ENCODE peak calls at places on chromosomes 1 and 21, in five cellular contexts. One of them, this sample, is unnamed.

GRCh38 chr1:32122141-32122540 is 14.3 kb downstream of the KPNA6 start:
- DNase-seq in RPMI8226: no peak
- DNase-seq in left ventricle myocardium superior: no peak
- DNase-seq in stimulated activated CD8-positive, alpha-beta memory T cell treated with anti-CD3 and anti-CD28 coated beads, Interleukin-15, amount 100 ng/mL, for 4 hours: no peak
- DNase-seq in AG04450: no peak
- DNase-seq in this sample: no peak

GRCh38 chr1:10257851-10258250 is 47.5 kb downstream of the KIF1B start:
- DNase-seq in stimulated activated CD8-positive, alpha-beta memory T cell treated with anti-CD3 and anti-CD28 coated beads, Interleukin-15, amount 100 ng/mL, for 4 hours: no peak
- DNase-seq in RPMI8226: no peak
- DNase-seq in left ventricle myocardium superior: no peak
- DNase-seq in AG04450: no peak
- DNase-seq in this sample: no peak

GRCh38 chr1:208238710-208239517 is 5.3 kb downstream of the PLXNA2 start:
- DNase-seq in stimulated activated CD8-positive, alpha-beta memory T cell treated with anti-CD3 and anti-CD28 coated beads, Interleukin-15, amount 100 ng/mL, for 4 hours: no peak
- DNase-seq in RPMI8226: peak; percentile 71
- DNase-seq in AG04450: no peak
- DNase-seq in left ventricle myocardium superior: peak; percentile 34
- DNase-seq in this sample: peak; percentile 45

GRCh38 chr1:44405804-44406743 is 1.0 kb downstream of the RNF220 start:
- DNase-seq in left ventricle myocardium superior: peak; percentile 39
- DNase-seq in AG04450: no peak
- DNase-seq in RPMI8226: no peak
- DNase-seq in stimulated activated CD8-positive, alpha-beta memory T cell treated with anti-CD3 and anti-CD28 coated beads, Interleukin-15, amount 100 ng/mL, for 4 hours: no peak
- DNase-seq in this sample: no peak

GRCh38 chr1:96980448-96980847 is 258.9 kb downstream of the PTBP2 start:
- DNase-seq in left ventricle myocardium superior: no peak
- DNase-seq in AG04450: no peak
- DNase-seq in stimulated activated CD8-positive, alpha-beta memory T cell treated with anti-CD3 and anti-CD28 coated beads, Interleukin-15, amount 100 ng/mL, for 4 hours: no peak
- DNase-seq in RPMI8226: no peak
- DNase-seq in this sample: no peak

GRCh38 chr1:108692724-108693655 is 880 bp downstream of the PRPF38B start:
- DNase-seq in stimulated activated CD8-positive, alpha-beta memory T cell treated with anti-CD3 and anti-CD28 coated beads, Interleukin-15, amount 100 ng/mL, for 4 hours: no peak
- DNase-seq in AG04450: peak; percentile 8
- DNase-seq in RPMI8226: peak; percentile 61
- DNase-seq in left ventricle myocardium superior: peak; percentile 42
- DNase-seq in this sample: peak; percentile 76

GRCh38 chr21:43679951-43680350 is 20.6 kb downstream of the RRP1B start:
- DNase-seq in stimulated activated CD8-positive, alpha-beta memory T cell treated with anti-CD3 and anti-CD28 coated beads, Interleukin-15, amount 100 ng/mL, for 4 hours: no peak
- DNase-seq in left ventricle myocardium superior: no peak
- DNase-seq in AG04450: no peak
- DNase-seq in RPMI8226: no peak
- DNase-seq in this sample: no peak

GRCh38 chr1:234369784-234370183 is 3.5 kb upstream of the COA6 start:
- DNase-seq in stimulated activated CD8-positive, alpha-beta memory T cell treated with anti-CD3 and anti-CD28 coated beads, Interleukin-15, amount 100 ng/mL, for 4 hours: no peak
- DNase-seq in RPMI8226: no peak
- DNase-seq in left ventricle myocardium superior: no peak
- DNase-seq in AG04450: peak; percentile 10
- DNase-seq in this sample: no peak

GRCh38 chr21:28069446-28069845 is 923.2 kb downstream of the LTN1 start:
- DNase-seq in AG04450: peak; percentile 63
- DNase-seq in RPMI8226: no peak
- DNase-seq in left ventricle myocardium superior: no peak
- DNase-seq in stimulated activated CD8-positive, alpha-beta memory T cell treated with anti-CD3 and anti-CD28 coated beads, Interleukin-15, amount 100 ng/mL, for 4 hours: no peak
- DNase-seq in this sample: no peak

GRCh38 chr1:9746651-9747050 is 77.1 kb downstream of the CLSTN1 start:
- DNase-seq in RPMI8226: no peak
- DNase-seq in left ventricle myocardium superior: no peak
- DNase-seq in AG04450: no peak
- DNase-seq in stimulated activated CD8-positive, alpha-beta memory T cell treated with anti-CD3 and anti-CD28 coated beads, Interleukin-15, amount 100 ng/mL, for 4 hours: no peak
- DNase-seq in this sample: no peak

GRCh38 chr1:83028467-83028866 is 970.5 kb downstream of the TTLL7 start:
- DNase-seq in RPMI8226: no peak
- DNase-seq in left ventricle myocardium superior: no peak
- DNase-seq in stimulated activated CD8-positive, alpha-beta memory T cell treated with anti-CD3 and anti-CD28 coated beads, Interleukin-15, amount 100 ng/mL, for 4 hours: no peak
- DNase-seq in AG04450: no peak
- DNase-seq in this sample: no peak

GRCh38 chr1:226181996-226182714 is 4.4 kb downstream of the ACBD3 start:
- DNase-seq in RPMI8226: peak; percentile 54
- DNase-seq in stimulated activated CD8-positive, alpha-beta memory T cell treated with anti-CD3 and anti-CD28 coated beads, Interleukin-15, amount 100 ng/mL, for 4 hours: no peak
- DNase-seq in AG04450: no peak
- DNase-seq in left ventricle myocardium superior: peak; percentile 68
- DNase-seq in this sample: no peak